ENCODE peak calls at places on chromosomes 5 and 9, in five cellular contexts. One of them, this sample, is unnamed.
A peak's percentile ranks its signal among the peaks of the same experiment; 100 is the strongest.

GRCh38 chr9:126131066-126132010 is 195.3 kb upstream of the MVB12B start:
- DNase-seq in endothelial cell of umbilical vein: no peak
- DNase-seq in PC-9: no peak
- DNase-seq in adrenal gland: peak; percentile 20
- DNase-seq in tibial artery: no peak
- DNase-seq in this sample: no peak

GRCh38 chr5:91235194-91235793 is 147.8 kb downstream of the ARRDC3 start:
- DNase-seq in tibial artery: no peak
- DNase-seq in PC-9: no peak
- DNase-seq in endothelial cell of umbilical vein: peak; percentile 39
- DNase-seq in adrenal gland: no peak
- DNase-seq in this sample: no peak

GRCh38 chr9:7150153-7150890 is 392.5 kb downstream of the KDM4C start:
- DNase-seq in endothelial cell of umbilical vein: no peak
- DNase-seq in PC-9: no peak
- DNase-seq in adrenal gland: no peak
- DNase-seq in tibial artery: no peak
- DNase-seq in this sample: no peak

GRCh38 chr9:109421034-109421700 is 76.9 kb downstream of the PTPN3 start:
- DNase-seq in adrenal gland: no peak
- DNase-seq in endothelial cell of umbilical vein: no peak
- DNase-seq in PC-9: no peak
- DNase-seq in tibial artery: no peak
- DNase-seq in this sample: no peak

GRCh38 chr9:137679249-137679648 is 60.4 kb downstream of the EHMT1 start:
- DNase-seq in tibial artery: peak; percentile 2
- DNase-seq in endothelial cell of umbilical vein: peak; percentile 26
- DNase-seq in PC-9: no peak
- DNase-seq in adrenal gland: peak; percentile 33
- DNase-seq in this sample: no peak

GRCh38 chr9:83933804-83934203 is 12.6 kb upstream of the KIF27 start:
- DNase-seq in tibial artery: no peak
- DNase-seq in adrenal gland: no peak
- DNase-seq in endothelial cell of umbilical vein: no peak
- DNase-seq in PC-9: no peak
- DNase-seq in this sample: no peak

GRCh38 chr5:116076496-116076895 is 8.3 kb upstream of the COMMD10 start:
- DNase-seq in PC-9: no peak
- DNase-seq in endothelial cell of umbilical vein: no peak
- DNase-seq in adrenal gland: no peak
- DNase-seq in tibial artery: no peak
- DNase-seq in this sample: no peak

GRCh38 chr5:110092955-110093785 is 403.4 kb downstream of the MAN2A1 start:
- DNase-seq in adrenal gland: no peak
- DNase-seq in endothelial cell of umbilical vein: no peak
- DNase-seq in tibial artery: no peak
- DNase-seq in PC-9: no peak
- DNase-seq in this sample: no peak

GRCh38 chr9:70406446-70406862 is 8.0 kb downstream of the KLF9 start:
- DNase-seq in adrenal gland: no peak
- DNase-seq in PC-9: no peak
- DNase-seq in tibial artery: no peak
- DNase-seq in endothelial cell of umbilical vein: no peak
- DNase-seq in this sample: no peak

GRCh38 chr5:157511656-157512644 is 51.9 kb downstream of the NIPAL4 start:
- DNase-seq in endothelial cell of umbilical vein: peak; percentile 98
- DNase-seq in tibial artery: peak; percentile 99
- DNase-seq in PC-9: peak; percentile 85
- DNase-seq in adrenal gland: peak; percentile 97
- DNase-seq in this sample: peak; percentile 98

GRCh38 chr9:14702200-14702599 is 9.0 kb upstream of the ZDHHC21 start:
- DNase-seq in PC-9: no peak
- DNase-seq in endothelial cell of umbilical vein: no peak
- DNase-seq in tibial artery: no peak
- DNase-seq in adrenal gland: no peak
- DNase-seq in this sample: no peak

GRCh38 chr9:128162215-128163026 is 2.4 kb downstream of the BBLN start:
- DNase-seq in PC-9: peak; percentile 31
- DNase-seq in adrenal gland: peak; percentile 96
- DNase-seq in tibial artery: peak; percentile 94
- DNase-seq in endothelial cell of umbilical vein: no peak
- DNase-seq in this sample: peak; percentile 73

GRCh38 chr9:16236326-16236725 is 634.1 kb downstream of the BNC2 start:
- DNase-seq in endothelial cell of umbilical vein: no peak
- DNase-seq in PC-9: no peak
- DNase-seq in adrenal gland: no peak
- DNase-seq in tibial artery: no peak
- DNase-seq in this sample: peak; percentile 44

GRCh38 chr9:105067895-105068580 is 140.1 kb upstream of the ABCA1 start:
- DNase-seq in tibial artery: no peak
- DNase-seq in PC-9: peak; percentile 57
- DNase-seq in adrenal gland: no peak
- DNase-seq in endothelial cell of umbilical vein: no peak
- DNase-seq in this sample: no peak

GRCh38 chr5:60299944-60300343 is 400.0 kb downstream of the DEPDC1B start:
- DNase-seq in tibial artery: no peak
- DNase-seq in adrenal gland: no peak
- DNase-seq in PC-9: no peak
- DNase-seq in endothelial cell of umbilical vein: no peak
- DNase-seq in this sample: no peak

GRCh38 chr5:39001683-39002082 is 72.5 kb downstream of the RICTOR start:
- DNase-seq in endothelial cell of umbilical vein: no peak
- DNase-seq in tibial artery: no peak
- DNase-seq in adrenal gland: no peak
- DNase-seq in PC-9: no peak
- DNase-seq in this sample: no peak

GRCh38 chr9:6788175-6789016 is 30.6 kb downstream of the KDM4C start:
- DNase-seq in PC-9: no peak
- DNase-seq in adrenal gland: peak; percentile 29
- DNase-seq in tibial artery: no peak
- DNase-seq in endothelial cell of umbilical vein: peak; percentile 86
- DNase-seq in this sample: no peak

GRCh38 chr5:177620560-177620959 is 20.6 kb downstream of the B4GALT7 start:
- DNase-seq in endothelial cell of umbilical vein: no peak
- DNase-seq in tibial artery: no peak
- DNase-seq in adrenal gland: no peak
- DNase-seq in PC-9: no peak
- DNase-seq in this sample: no peak

GRCh38 chr9:116274293-116274692 is 120.7 kb downstream of the PAPPA start:
- DNase-seq in PC-9: no peak
- DNase-seq in adrenal gland: no peak
- DNase-seq in tibial artery: no peak
- DNase-seq in endothelial cell of umbilical vein: no peak
- DNase-seq in this sample: no peak

GRCh38 chr9:137296214-137297059 is 5.6 kb downstream of the NRARP start:
- DNase-seq in PC-9: no peak
- DNase-seq in adrenal gland: peak; percentile 88
- DNase-seq in tibial artery: no peak
- DNase-seq in endothelial cell of umbilical vein: peak; percentile 93
- DNase-seq in this sample: peak; percentile 88

GRCh38 chr9:92717201-92718085 is 47.2 kb downstream of the BICD2 start:
- DNase-seq in endothelial cell of umbilical vein: no peak
- DNase-seq in tibial artery: no peak
- DNase-seq in PC-9: no peak
- DNase-seq in adrenal gland: no peak
- DNase-seq in this sample: no peak

GRCh38 chr5:57442080-57442839 is 40.4 kb downstream of the ACTBL2 start:
- DNase-seq in PC-9: no peak
- DNase-seq in endothelial cell of umbilical vein: peak; percentile 73
- DNase-seq in adrenal gland: no peak
- DNase-seq in tibial artery: no peak
- DNase-seq in this sample: no peak

GRCh38 chr5:170496629-170497028 is 7.2 kb upstream of the KCNIP1 start:
- DNase-seq in PC-9: no peak
- DNase-seq in adrenal gland: no peak
- DNase-seq in endothelial cell of umbilical vein: no peak
- DNase-seq in tibial artery: no peak
- DNase-seq in this sample: no peak

GRCh38 chr5:60125636-60126035 is 232.1 kb upstream of the PDE4D start:
- DNase-seq in tibial artery: no peak
- DNase-seq in adrenal gland: no peak
- DNase-seq in endothelial cell of umbilical vein: no peak
- DNase-seq in PC-9: no peak
- DNase-seq in this sample: no peak

GRCh38 chr9:83992407-83992806 is 11.8 kb downstream of the RMI1 start:
- DNase-seq in PC-9: peak; percentile 49
- DNase-seq in adrenal gland: no peak
- DNase-seq in tibial artery: no peak
- DNase-seq in endothelial cell of umbilical vein: no peak
- DNase-seq in this sample: no peak

GRCh38 chr5:179124853-179125788 is 64.9 kb downstream of the ZNF354C start:
- DNase-seq in PC-9: no peak
- DNase-seq in endothelial cell of umbilical vein: no peak
- DNase-seq in adrenal gland: no peak
- DNase-seq in tibial artery: peak; percentile 60
- DNase-seq in this sample: no peak

GRCh38 chr5:179123491-179124328 is 63.5 kb downstream of the ZNF354C start:
- DNase-seq in tibial artery: peak; percentile 50
- DNase-seq in adrenal gland: peak; percentile 31
- DNase-seq in PC-9: no peak
- DNase-seq in endothelial cell of umbilical vein: no peak
- DNase-seq in this sample: no peak

GRCh38 chr5:179125789-179126505 is 65.8 kb downstream of the ZNF354C start:
- DNase-seq in adrenal gland: no peak
- DNase-seq in tibial artery: peak; percentile 61
- DNase-seq in endothelial cell of umbilical vein: no peak
- DNase-seq in PC-9: no peak
- DNase-seq in this sample: no peak

GRCh38 chr5:179123109-179123426 is 62.9 kb downstream of the ZNF354C start:
- DNase-seq in PC-9: no peak
- DNase-seq in endothelial cell of umbilical vein: no peak
- DNase-seq in adrenal gland: no peak
- DNase-seq in tibial artery: peak; percentile 17
- DNase-seq in this sample: no peak

DNA sequence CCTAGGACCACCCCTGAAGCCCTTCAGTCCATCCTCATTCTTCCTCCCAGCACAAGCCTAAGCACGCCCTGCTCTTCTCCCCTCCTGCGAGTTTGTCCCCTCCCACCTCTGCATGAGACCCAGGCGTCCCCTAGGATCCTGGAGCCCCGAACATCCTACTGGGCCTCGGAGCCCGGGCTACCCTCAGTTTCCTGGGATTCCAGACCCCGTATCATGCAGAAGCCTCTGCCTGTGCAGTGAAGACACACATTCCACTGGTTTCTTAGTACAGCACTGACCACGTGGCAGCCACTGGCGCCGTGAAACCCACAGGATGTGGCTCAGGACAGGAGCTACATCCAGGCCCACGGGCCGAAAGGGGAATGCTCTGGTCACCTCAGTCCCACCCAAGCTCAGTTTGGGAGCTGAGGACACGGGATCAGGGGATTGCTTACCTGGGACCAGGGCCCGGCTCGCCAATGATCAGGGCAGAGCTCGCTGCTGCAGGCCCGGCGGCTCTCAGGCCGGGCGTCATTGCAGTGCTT is 64.2 kb downstream of the ZNF354C start:
- DNase-seq in adrenal gland: no peak
- DNase-seq in PC-9: no peak
- DNase-seq in endothelial cell of umbilical vein: no peak
- DNase-seq in tibial artery: peak; percentile 46
- DNase-seq in this sample: no peak
- H3K9me3 ChIP-seq in adrenal gland: no peaks in the 10 kb centered on the region
- H3K9me3 ChIP-seq in PC-9: no peaks in the 10 kb centered on the region
- H3K9me3 ChIP-seq in endothelial cell of umbilical vein: no peaks in the 10 kb centered on the region
- H3K9me3 ChIP-seq in tibial artery: peaks cover 27% of the 10 kb centered on the region
- H3K9me3 ChIP-seq in this sample: no peaks in the 10 kb centered on the region

GRCh38 chr9:134358968-134359319 is 32.7 kb downstream of the RXRA start:
- DNase-seq in PC-9: no peak
- DNase-seq in adrenal gland: no peak
- DNase-seq in tibial artery: no peak
- DNase-seq in endothelial cell of umbilical vein: no peak
- DNase-seq in this sample: no peak
- H3K27ac ChIP-seq in PC-9: peak overlapping the region; percentile 87
- H3K27ac ChIP-seq in adrenal gland: peak overlapping the region; percentile 49
- H3K27ac ChIP-seq in tibial artery: peak overlapping the region; percentile 33
- H3K27ac ChIP-seq in endothelial cell of umbilical vein: no peak overlapping the region
- H3K27ac ChIP-seq in this sample: no peak overlapping the region

DNA sequence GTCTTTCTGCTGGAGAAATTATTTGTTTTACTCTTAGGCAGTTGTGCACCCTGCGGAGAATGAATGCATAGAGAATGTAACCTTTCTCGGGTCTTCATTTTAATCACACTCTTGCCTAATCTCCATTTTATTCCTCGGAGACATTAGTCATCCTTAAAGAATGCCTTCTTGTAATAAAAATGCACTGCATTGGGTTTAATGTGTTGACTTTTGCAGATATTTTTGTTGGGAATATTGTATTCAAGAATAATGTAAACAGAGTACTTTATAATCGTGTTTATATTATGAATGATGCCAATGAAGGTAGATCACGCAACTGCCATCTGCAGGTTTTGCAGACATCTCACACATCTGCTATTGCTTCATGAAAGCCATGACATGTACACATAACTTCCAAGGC is 1093.9 kb upstream of the CDH6 start:
- DNase-seq in adrenal gland: no peak
- DNase-seq in endothelial cell of umbilical vein: no peak
- DNase-seq in tibial artery: no peak
- DNase-seq in PC-9: peak; percentile 49
- DNase-seq in this sample: no peak
- H3K4me1 ChIP-seq in adrenal gland: no peaks in the 10 kb centered on the region
- H3K4me1 ChIP-seq in endothelial cell of umbilical vein: no peaks in the 10 kb centered on the region
- H3K4me1 ChIP-seq in tibial artery: no peaks in the 10 kb centered on the region
- H3K4me1 ChIP-seq in PC-9: peaks cover 8% of the 10 kb centered on the region
- H3K4me1 ChIP-seq in this sample: no peaks in the 10 kb centered on the region

GRCh38 chr9:103552712-103553111 is 541.4 kb upstream of the SMC2 start:
- DNase-seq in endothelial cell of umbilical vein: no peak
- DNase-seq in tibial artery: no peak
- DNase-seq in adrenal gland: no peak
- DNase-seq in PC-9: no peak
- DNase-seq in this sample: no peak
- H3K9me3 ChIP-seq in endothelial cell of umbilical vein: peaks cover 3% of the 10 kb centered on the region
- H3K9me3 ChIP-seq in tibial artery: no peaks in the 10 kb centered on the region
- H3K9me3 ChIP-seq in adrenal gland: peaks cover 5% of the 10 kb centered on the region
- H3K9me3 ChIP-seq in PC-9: no peaks in the 10 kb centered on the region
- H3K9me3 ChIP-seq in this sample: no peaks in the 10 kb centered on the region

GRCh38 chr5:611731-612486 is at the start of gene CEP72:
- DNase-seq in endothelial cell of umbilical vein: peak; percentile 84
- DNase-seq in tibial artery: peak; percentile 94
- DNase-seq in PC-9: peak; percentile 82
- DNase-seq in adrenal gland: peak; percentile 91
- DNase-seq in this sample: peak; percentile 96
- H3K27ac ChIP-seq in endothelial cell of umbilical vein: no peak within 1 kb of the TSS
- H3K27ac ChIP-seq in tibial artery: peak within 1 kb of the TSS; percentile 14
- H3K27ac ChIP-seq in PC-9: peak within 1 kb of the TSS; percentile 81
- H3K27ac ChIP-seq in adrenal gland: peak within 1 kb of the TSS; percentile 50
- H3K27ac ChIP-seq in this sample: no peak within 1 kb of the TSS